ENCODE peak calls at places on chromosome 10, in eight cellular contexts. One of them, this sample, is unnamed.

GRCh38 chr10:111131168-111131799 is 54.5 kb downstream of the ADRA2A start:
- DNase-seq in mammary epithelial cell: no peak
- DNase-seq in K562: no peak
- DNase-seq in GM23338: no peak
- DNase-seq in right lobe of liver: no peak
- DNase-seq in A549: no peak
- DNase-seq in CD8-positive, alpha-beta T cell: no peak
- DNase-seq in tibial artery: no peak
- DNase-seq in this sample: no peak

GRCh38 chr10:15293862-15294835 is 76.9 kb downstream of the FAM171A1 start:
- DNase-seq in right lobe of liver: no peak
- DNase-seq in mammary epithelial cell: no peak
- DNase-seq in K562: no peak
- DNase-seq in A549: no peak
- DNase-seq in tibial artery: no peak
- DNase-seq in GM23338: no peak
- DNase-seq in CD8-positive, alpha-beta T cell: no peak
- DNase-seq in this sample: no peak

GRCh38 chr10:104450490-104450889 is 96.9 kb downstream of the CFAP58 start:
- DNase-seq in GM23338: no peak
- DNase-seq in K562: no peak
- DNase-seq in A549: no peak
- DNase-seq in CD8-positive, alpha-beta T cell: no peak
- DNase-seq in tibial artery: no peak
- DNase-seq in right lobe of liver: no peak
- DNase-seq in mammary epithelial cell: no peak
- DNase-seq in this sample: no peak

GRCh38 chr10:79354615-79355014 is 7.3 kb downstream of the PPIF start:
- DNase-seq in CD8-positive, alpha-beta T cell: no peak
- DNase-seq in mammary epithelial cell: no peak
- DNase-seq in A549: no peak
- DNase-seq in tibial artery: no peak
- DNase-seq in GM23338: no peak
- DNase-seq in right lobe of liver: no peak
- DNase-seq in K562: no peak
- DNase-seq in this sample: no peak

GRCh38 chr10:58511765-58512469 is 755 bp upstream of the BICC1 start:
- DNase-seq in mammary epithelial cell: no peak
- DNase-seq in GM23338: peak
- DNase-seq in CD8-positive, alpha-beta T cell: no peak
- DNase-seq in A549: peak
- DNase-seq in right lobe of liver: peak
- DNase-seq in tibial artery: peak
- DNase-seq in K562: no peak
- DNase-seq in this sample: peak

GRCh38 chr10:71747039-71747807 is 26.1 kb downstream of the VSIR start:
- DNase-seq in GM23338: no peak
- DNase-seq in mammary epithelial cell: peak
- DNase-seq in K562: no peak
- DNase-seq in A549: no peak
- DNase-seq in CD8-positive, alpha-beta T cell: peak
- DNase-seq in tibial artery: no peak
- DNase-seq in right lobe of liver: no peak
- DNase-seq in this sample: peak

GRCh38 chr10:72567884-72568283 is 58.0 kb downstream of the MICU1 start:
- DNase-seq in tibial artery: no peak
- DNase-seq in GM23338: peak
- DNase-seq in A549: peak
- DNase-seq in K562: peak
- DNase-seq in CD8-positive, alpha-beta T cell: no peak
- DNase-seq in right lobe of liver: no peak
- DNase-seq in mammary epithelial cell: no peak
- DNase-seq in this sample: no peak

GRCh38 chr10:75910032-75910431 is 478.6 kb downstream of the LRMDA start:
- DNase-seq in CD8-positive, alpha-beta T cell: no peak
- DNase-seq in A549: peak
- DNase-seq in right lobe of liver: no peak
- DNase-seq in K562: no peak
- DNase-seq in mammary epithelial cell: no peak
- DNase-seq in tibial artery: no peak
- DNase-seq in GM23338: peak
- DNase-seq in this sample: no peak

GRCh38 chr10:11712761-11713160 is 29.4 kb upstream of the ECHDC3 start:
- DNase-seq in CD8-positive, alpha-beta T cell: no peak
- DNase-seq in GM23338: no peak
- DNase-seq in mammary epithelial cell: no peak
- DNase-seq in tibial artery: no peak
- DNase-seq in right lobe of liver: no peak
- DNase-seq in A549: no peak
- DNase-seq in K562: no peak
- DNase-seq in this sample: no peak

GRCh38 chr10:131974034-131974817 is 7.5 kb downstream of the BNIP3 start:
- DNase-seq in mammary epithelial cell: no peak
- DNase-seq in CD8-positive, alpha-beta T cell: no peak
- DNase-seq in tibial artery: peak
- DNase-seq in A549: no peak
- DNase-seq in K562: no peak
- DNase-seq in right lobe of liver: no peak
- DNase-seq in GM23338: no peak
- DNase-seq in this sample: no peak

GRCh38 chr10:30781571-30782542 is 152.3 kb upstream of the LYZL2 start:
- DNase-seq in mammary epithelial cell: no peak
- DNase-seq in CD8-positive, alpha-beta T cell: no peak
- DNase-seq in A549: no peak
- DNase-seq in K562: no peak
- DNase-seq in GM23338: peak
- DNase-seq in tibial artery: no peak
- DNase-seq in right lobe of liver: no peak
- DNase-seq in this sample: no peak

GRCh38 chr10:121694966-121695340 is 96.7 kb upstream of the FGFR2 start:
- DNase-seq in K562: no peak
- DNase-seq in CD8-positive, alpha-beta T cell: no peak
- DNase-seq in GM23338: no peak
- DNase-seq in mammary epithelial cell: peak
- DNase-seq in tibial artery: no peak
- DNase-seq in right lobe of liver: no peak
- DNase-seq in A549: no peak
- DNase-seq in this sample: no peak

GRCh38 chr10:50271564-50272250 is 20.4 kb upstream of the ASAH2 start:
- DNase-seq in K562: peak
- DNase-seq in CD8-positive, alpha-beta T cell: no peak
- DNase-seq in A549: no peak
- DNase-seq in GM23338: peak
- DNase-seq in tibial artery: no peak
- DNase-seq in right lobe of liver: no peak
- DNase-seq in mammary epithelial cell: no peak
- DNase-seq in this sample: no peak

GRCh38 chr10:73773152-73773879 is 8.5 kb upstream of the CHCHD1 start:
- DNase-seq in right lobe of liver: no peak
- DNase-seq in CD8-positive, alpha-beta T cell: no peak
- DNase-seq in tibial artery: peak
- DNase-seq in GM23338: no peak
- DNase-seq in mammary epithelial cell: no peak
- DNase-seq in A549: no peak
- DNase-seq in K562: no peak
- DNase-seq in this sample: peak

DNA sequence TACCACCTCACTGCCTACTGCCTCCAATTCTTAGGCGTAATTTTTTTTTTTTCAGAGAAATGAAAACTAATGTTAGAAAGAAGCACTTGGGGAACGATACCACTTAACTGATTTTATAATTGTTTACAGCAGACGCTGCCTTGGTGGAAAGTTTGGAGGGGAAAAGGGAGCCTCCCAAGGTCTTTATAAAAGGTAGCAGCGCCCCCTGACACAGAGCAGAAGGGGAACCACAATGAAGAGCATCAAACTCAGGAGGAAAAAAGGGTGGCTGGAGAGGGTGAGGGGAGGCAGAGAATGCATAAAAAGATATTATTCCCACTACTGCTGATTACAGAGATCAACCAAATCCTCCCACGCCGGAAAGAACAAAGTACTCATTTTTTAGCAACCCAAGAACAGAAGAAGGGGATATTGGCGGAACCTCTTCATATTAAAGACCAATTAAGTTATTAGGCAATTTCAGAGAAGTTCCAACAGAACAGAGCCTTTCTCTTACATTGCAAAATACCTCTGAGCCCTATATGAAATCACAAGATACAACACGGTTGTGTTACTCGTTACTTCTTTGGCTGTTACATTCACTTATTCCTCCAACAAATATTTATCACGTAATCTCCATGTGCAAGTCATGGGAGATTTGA is 135.8 kb downstream of the TEX36 start:
- DNase-seq in tibial artery: no peak
- DNase-seq in CD8-positive, alpha-beta T cell: no peak
- DNase-seq in A549: no peak
- DNase-seq in mammary epithelial cell: no peak
- DNase-seq in right lobe of liver: no peak
- DNase-seq in K562: no peak
- DNase-seq in GM23338: peak
- DNase-seq in this sample: no peak
- TF ChIP-seq CTCF in tibial artery: no peak
- TF ChIP-seq CTCF in CD8-positive, alpha-beta T cell: no peak
- TF ChIP-seq CTCF in A549: no peak
- TF ChIP-seq CTCF in mammary epithelial cell: no peak
- TF ChIP-seq CTCF in right lobe of liver: no peak
- TF ChIP-seq CTCF in K562: no peak
- TF ChIP-seq CTCF in GM23338: peak
- TF ChIP-seq CTCF in this sample: no peak

GRCh38 chr10:117175901-117176534 is 21.3 kb upstream of the KCNK18 start:
- DNase-seq in tibial artery: peak
- DNase-seq in GM23338: peak
- DNase-seq in K562: peak
- DNase-seq in right lobe of liver: peak
- DNase-seq in CD8-positive, alpha-beta T cell: peak
- DNase-seq in mammary epithelial cell: peak
- DNase-seq in A549: peak
- DNase-seq in this sample: peak
- H3K4me3 ChIP-seq in tibial artery: peak
- H3K4me3 ChIP-seq in GM23338: peak
- H3K4me3 ChIP-seq in K562: no peak
- H3K4me3 ChIP-seq in right lobe of liver: peak
- H3K4me3 ChIP-seq in CD8-positive, alpha-beta T cell: peak
- H3K4me3 ChIP-seq in mammary epithelial cell: peak
- H3K4me3 ChIP-seq in A549: peak
- H3K4me3 ChIP-seq in this sample: peak

DNA sequence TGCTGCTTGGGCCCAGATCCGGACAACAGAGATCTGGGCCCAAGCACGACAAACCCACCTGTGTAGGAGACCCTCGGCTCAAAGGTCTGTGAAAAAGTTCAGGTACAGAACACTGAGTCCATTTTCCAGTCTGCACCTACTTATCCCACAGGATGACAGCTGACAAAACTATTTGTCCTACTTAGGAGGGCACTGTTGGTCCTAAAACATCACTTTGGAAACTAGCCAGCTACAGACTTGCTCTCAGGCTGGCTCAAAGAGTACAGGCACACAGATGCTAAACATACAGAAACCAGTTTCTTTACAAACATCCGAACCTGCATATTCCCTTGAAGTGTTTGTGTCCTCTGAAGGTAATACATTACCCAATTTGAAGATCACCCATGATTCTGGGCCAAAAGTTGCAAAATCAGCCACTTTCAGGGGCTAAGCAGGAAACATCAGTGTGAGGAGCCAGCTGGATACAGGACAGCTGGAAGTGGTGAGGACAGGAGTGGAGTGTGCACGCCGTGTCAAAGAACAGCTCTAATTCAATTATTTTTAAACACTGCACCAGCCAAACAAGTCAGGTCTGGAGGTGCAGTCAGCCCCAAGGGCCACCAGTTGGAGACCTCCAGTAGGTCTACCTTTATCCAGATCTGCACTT is 88.5 kb downstream of the NOC3L start:
- DNase-seq in mammary epithelial cell: no peak
- DNase-seq in right lobe of liver: peak
- DNase-seq in CD8-positive, alpha-beta T cell: no peak
- DNase-seq in GM23338: no peak
- DNase-seq in K562: no peak
- DNase-seq in A549: no peak
- DNase-seq in tibial artery: peak
- DNase-seq in this sample: no peak
- H3K27ac ChIP-seq in mammary epithelial cell: no peak
- H3K27ac ChIP-seq in right lobe of liver: no peak
- H3K27ac ChIP-seq in CD8-positive, alpha-beta T cell: no peak
- H3K27ac ChIP-seq in GM23338: no peak
- H3K27ac ChIP-seq in K562: no peak
- H3K27ac ChIP-seq in A549: no peak
- H3K27ac ChIP-seq in tibial artery: peak
- H3K27ac ChIP-seq in this sample: no peak

DNA sequence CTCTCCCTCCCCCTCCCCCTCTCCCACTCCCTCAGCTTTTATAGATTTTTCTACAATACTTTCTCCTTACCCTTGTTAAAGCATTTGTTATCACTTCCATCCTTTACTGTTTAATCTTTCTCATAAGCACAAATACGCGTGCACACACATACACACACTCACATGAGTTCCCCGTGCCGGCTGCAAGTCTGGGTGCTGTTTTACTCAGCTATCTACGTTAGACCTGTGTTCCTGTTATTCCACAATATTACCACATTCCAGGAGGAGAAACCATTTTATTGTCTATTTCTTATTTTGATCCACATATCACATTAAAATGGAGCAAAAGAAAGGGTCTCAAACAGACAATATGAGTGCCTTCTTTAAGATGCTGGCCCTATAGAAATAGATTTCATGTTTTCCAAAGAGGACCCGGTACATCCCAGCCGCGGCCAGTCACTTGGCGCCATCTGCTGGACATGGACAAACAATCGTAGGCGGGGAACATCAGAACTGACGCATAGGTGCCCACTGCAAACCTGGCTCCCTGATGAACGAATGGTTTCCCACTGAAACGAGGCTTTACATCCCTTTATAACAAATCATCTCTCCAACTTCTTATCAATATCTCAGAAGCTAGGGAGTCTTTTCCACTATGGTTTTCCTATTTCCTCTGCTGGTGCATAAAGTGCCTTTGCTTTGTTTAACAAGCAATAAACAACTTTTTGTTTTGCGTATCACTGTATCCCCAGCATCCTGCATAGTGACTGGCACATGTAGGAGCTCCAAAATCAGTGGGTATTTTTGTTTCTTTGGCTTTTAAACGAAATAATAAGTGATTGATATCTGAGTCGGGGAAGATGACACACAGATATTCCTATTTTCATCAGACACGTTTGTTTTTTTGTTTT is 25.2 kb upstream of the OPTN start:
- DNase-seq in CD8-positive, alpha-beta T cell: no peak
- DNase-seq in A549: peak
- DNase-seq in K562: peak
- DNase-seq in GM23338: peak
- DNase-seq in mammary epithelial cell: peak
- DNase-seq in tibial artery: peak
- DNase-seq in right lobe of liver: peak
- DNase-seq in this sample: peak
- TF ChIP-seq CTCF in CD8-positive, alpha-beta T cell: peak
- TF ChIP-seq CTCF in A549: peak
- TF ChIP-seq CTCF in K562: peak
- TF ChIP-seq CTCF in GM23338: peak
- TF ChIP-seq CTCF in mammary epithelial cell: peak
- TF ChIP-seq CTCF in tibial artery: peak
- TF ChIP-seq CTCF in right lobe of liver: peak
- TF ChIP-seq CTCF in this sample: peak